ENCODE peak calls at places on chromosomes 12 and 14, in ten cellular contexts. E is hippocampal formation; V is activated naive CD4-positive, alpha-beta T cell treated with anti-CD3 and anti-CD28 coated beads, Interleukin-2, amount 10 ng/mL, durations not matched to agents 7 days and 5 days; L is NCI-H2081; D is left ventricle myocardium inferior; W is NCI-H345; C is EH; X is right atrium auricular region; Q is stimulated activated CD4-positive, alpha-beta T cell treated with anti-CD3 and anti-CD28 coated beads, Interleukin-15, amount 100 ng/mL, for 48 hours; B is stimulated activated CD8-positive, alpha-beta memory T cell treated with anti-CD3 and anti-CD28 coated beads, Interleukin-12 subunit alpha, Interleukin-12 subunit beta, amount 100 ng/mL, for 1 hour. K is an unnamed sample.

GRCh38 chr12:32302218-32302826 is 97.0 kb upstream of the FGD4 start:
- DNase-seq in E (no peak), Q (peak; percentile 5), C (peak; percentile 37), W (peak; percentile 43), X (no peak), V (no peak), D (no peak), B (no peak), L (peak; percentile 16), K (peak; percentile 5)

GRCh38 chr14:30020271-30020670 is 92.6 kb upstream of the PRKD1 start:
- DNase-seq in D (no peak), L (peak; percentile 74), X (no peak), E (no peak), Q (no peak), B (no peak), V (no peak), W (no peak), C (no peak), K (peak; percentile 84)

GRCh38 chr14:24317141-24317927 is 6.0 kb downstream of the LTB4R start:
- DNase-seq in V (no peak), X (no peak), C (peak; percentile 60), W (no peak), L (no peak), D (no peak), E (no peak), B (no peak), Q (no peak), K (no peak)

GRCh38 chr14:43356984-43357545 is 1150.0 kb downstream of the FSCB start:
- DNase-seq in D (no peak), E (no peak), W (peak; percentile 13), C (no peak), Q (no peak), B (no peak), L (no peak), V (no peak), X (no peak), K (no peak)

GRCh38 chr12:20492251-20492728 is 124.0 kb downstream of the PDE3A start:
- DNase-seq in X (no peak), L (no peak), E (no peak), W (no peak), D (no peak), Q (peak; percentile 2), B (no peak), V (no peak), C (peak; percentile 87), K (no peak)

GRCh38 chr14:73759183-73759713 is 45.1 kb upstream of the PNMA1 start:
- DNase-seq in V (peak; percentile 71), C (peak; percentile 66), W (peak; percentile 78), D (peak; percentile 87), B (no peak), L (peak; percentile 49), Q (no peak), E (peak; percentile 46), X (peak; percentile 82), K (no peak)

GRCh38 chr12:25014961-25015360 is 66.1 kb upstream of the BCAT1 start:
- DNase-seq in Q (no peak), C (peak; percentile 6), E (no peak), L (no peak), X (no peak), W (no peak), D (no peak), B (no peak), V (no peak), K (no peak)

GRCh38 chr12:93242154-93242958 is 135.4 kb upstream of the NUDT4 start:
- DNase-seq in V (no peak), D (no peak), E (no peak), C (no peak), Q (no peak), W (no peak), X (no peak), B (no peak), L (no peak), K (no peak)

GRCh38 chr12:76455582-76456345 is 103.8 kb downstream of the OSBPL8 start:
- DNase-seq in C (peak; percentile 92), B (no peak), L (peak; percentile 42), W (peak; percentile 35), E (no peak), Q (peak; percentile 7), X (no peak), D (no peak), V (peak; percentile 27), K (peak; percentile 30)

GRCh38 chr12:90229771-90230170 is 521.1 kb upstream of the ATP2B1 start:
- DNase-seq in B (no peak), D (no peak), C (no peak), X (no peak), V (no peak), E (no peak), L (no peak), W (no peak), Q (no peak), K (no peak)

GRCh38 chr14:55412686-55413085 is 1.1 kb upstream of the ATG14 start:
- DNase-seq in D (no peak), E (no peak), B (no peak), L (no peak), C (no peak), V (no peak), X (no peak), W (no peak), Q (no peak), K (no peak)

GRCh38 chr12:121668750-121669524 is 517 bp downstream of the MORN3 start:
- DNase-seq in X (no peak), C (peak; percentile 44), Q (peak; percentile 43), W (no peak), L (no peak), B (peak; percentile 46), E (no peak), D (no peak), V (peak; percentile 77), K (peak; percentile 22)

GRCh38 chr12:117649796-117650195 is 288.4 kb upstream of the NOS1 start:
- DNase-seq in V (no peak), D (no peak), C (no peak), B (no peak), W (no peak), E (no peak), Q (no peak), L (no peak), X (no peak), K (no peak)

GRCh38 chr12:122928033-122928890 is 32.3 kb upstream of the VPS37B start:
- DNase-seq in C (no peak), L (no peak), Q (no peak), W (no peak), X (no peak), D (no peak), B (no peak), E (no peak), V (no peak), K (no peak)